ENCODE peak calls at places on chromosomes 3 and 15, in six cellular contexts. F is Daoy, X is right cardiac atrium, M is H7, C is pancreas, N is nephron progenitor cell. Y is an unnamed sample.

GRCh38 chr3:13702226-13702820 is 153.4 kb downstream of the FBLN2 start:
- DNase-seq in C (no peak), N (no peak), M (no peak), F (no peak), X (no peak), Y (no peak)

GRCh38 chr3:167749728-167750127 is 14.2 kb downstream of the SERPINI1 start:
- DNase-seq in F (no peak), M (no peak), C (no peak), N (no peak), X (no peak), Y (no peak)

GRCh38 chr3:48226959-48227358 is 3.7 kb downstream of the CAMP start:
- DNase-seq in M (no peak), C (no peak), N (no peak), X (no peak), F (no peak), Y (no peak)

GRCh38 chr3:74426571-74426970 is 187.9 kb downstream of the CNTN3 start:
- DNase-seq in C (no peak), X (no peak), M (no peak), F (no peak), N (no peak), Y (no peak)

GRCh38 chr3:193962986-193963683 is 172.8 kb upstream of the HES1 start:
- DNase-seq in X (no peak), C (no peak), N (no peak), F (no peak), M (no peak), Y (no peak)

GRCh38 chr3:73536336-73536895 is 88.3 kb downstream of the PDZRN3 start:
- DNase-seq in X (no peak), M (no peak), F (no peak), N (no peak), C (no peak), Y (no peak)

GRCh38 chr15:55959744-55960143 is 33.7 kb downstream of the NEDD4 start:
- DNase-seq in M (no peak), X (no peak), N (no peak), C (no peak), F (no peak), Y (no peak)

GRCh38 chr3:125141596-125142417 is 70.7 kb downstream of the SLC12A8 start:
- DNase-seq in F (no peak), M (peak; percentile 89), X (peak; percentile 92), C (no peak), N (peak; percentile 68), Y (peak; percentile 61)

GRCh38 chr3:6640907-6641306 is 220.0 kb upstream of the GRM7 start:
- DNase-seq in N (no peak), C (no peak), X (no peak), M (no peak), F (no peak), Y (no peak)

GRCh38 chr15:94792166-94792565 is 560.8 kb downstream of the MCTP2 start:
- DNase-seq in M (no peak), C (no peak), F (peak; percentile 88), N (no peak), X (no peak), Y (peak; percentile 96)

GRCh38 chr3:195009607-195010006 is 261.4 kb downstream of the XXYLT1 start:
- DNase-seq in F (no peak), X (no peak), C (no peak), M (no peak), N (no peak), Y (no peak)

GRCh38 chr3:56762718-56763117 is 39.0 kb downstream of the ARHGEF3 start:
- DNase-seq in C (no peak), X (no peak), M (no peak), N (no peak), F (no peak), Y (no peak)

GRCh38 chr15:68578960-68579935 is at the start of gene CORO2B:
- DNase-seq in X (peak; percentile 87), N (peak; percentile 68), M (peak; percentile 92), F (peak; percentile 70), C (peak; percentile 21), Y (peak; percentile 56)

GRCh38 chr3:53350652-53351051 is 3.3 kb upstream of the DCP1A start:
- DNase-seq in M (peak; percentile 54), C (no peak), F (peak; percentile 33), X (no peak), N (no peak), Y (no peak)

GRCh38 chr3:13856006-13856405 is 23.9 kb downstream of the WNT7A start:
- DNase-seq in F (no peak), N (no peak), C (no peak), M (no peak), X (no peak), Y (no peak)